ENCODE peak calls at places on chromosomes 16 and 17, in nine cellular contexts. O is fibroblast of pulmonary artery, G is lower lobe of right lung, N is H7, U is heart left ventricle, B is SK-N-SH, J is mucosa of descending colon, Y is SJCRH30, R is ovary. X is an unnamed sample.

GRCh38 chr16:2244301-2244700 is 7.1 kb downstream of the ECI1 start:
- DNase-seq in O (no peak), G (no peak), N (peak; percentile 86), U (no peak), B (peak; percentile 66), J (no peak), Y (no peak), R (no peak), X (no peak)

GRCh38 chr17:77516902-77517301 is 376.1 kb downstream of the SEC14L1 start:
- DNase-seq in O (peak; percentile 54), G (no peak), N (peak; percentile 5), U (no peak), B (no peak), J (no peak), Y (peak; percentile 39), R (no peak), X (peak; percentile 52)

GRCh38 chr17:15512310-15512709 is 44.9 kb upstream of the CDRT4 start:
- DNase-seq in O (no peak), G (no peak), N (no peak), U (no peak), B (no peak), J (no peak), Y (no peak), R (no peak), X (no peak)

GRCh38 chr17:65885484-65885883 is 306.4 kb downstream of the CEP112 start:
- DNase-seq in O (no peak), G (no peak), N (no peak), U (no peak), B (no peak), J (no peak), Y (no peak), R (no peak), X (peak; percentile 78)

GRCh38 chr17:63988741-63989621 is 9.2 kb upstream of the PRR29 start:
- DNase-seq in O (no peak), G (peak; percentile 45), N (peak; percentile 83), U (no peak), B (no peak), J (no peak), Y (peak; percentile 75), R (no peak), X (no peak)

GRCh38 chr17:49278076-49278475 is 47.5 kb upstream of the PHOSPHO1 start:
- DNase-seq in O (no peak), G (no peak), N (peak; percentile 39), U (no peak), B (no peak), J (no peak), Y (no peak), R (no peak), X (no peak)

GRCh38 chr17:50719924-50720805 is 762 bp downstream of the LUC7L3 start:
- DNase-seq in O (no peak), G (no peak), N (no peak), U (no peak), B (no peak), J (no peak), Y (peak; percentile 9), R (no peak), X (no peak)

GRCh38 chr17:77942111-77942988 is 16.2 kb upstream of the TNRC6C start:
- DNase-seq in O (no peak), G (no peak), N (no peak), U (no peak), B (no peak), J (no peak), Y (peak; percentile 58), R (no peak), X (no peak)

GRCh38 chr16:88454315-88455057 is 1.4 kb downstream of the ZFPM1 start:
- DNase-seq in O (no peak), G (no peak), N (no peak), U (no peak), B (peak; percentile 72), J (peak; percentile 47), Y (no peak), R (peak; percentile 54), X (peak; percentile 5)

GRCh38 chr17:9240659-9241370 is 219.5 kb downstream of the NTN1 start:
- DNase-seq in O (peak; percentile 65), G (no peak), N (peak; percentile 85), U (peak; percentile 89), B (no peak), J (peak; percentile 78), Y (peak; percentile 86), R (peak; percentile 77), X (no peak)

GRCh38 chr17:29590261-29590978 is 972 bp upstream of the GIT1 start:
- DNase-seq in O (peak; percentile 36), G (peak; percentile 45), N (peak; percentile 65), U (peak; percentile 24), B (no peak), J (peak; percentile 28), Y (peak; percentile 67), R (peak; percentile 60), X (peak; percentile 59)

GRCh38 chr17:29592850-29593545 is at the start of gene ANKRD13B:
- DNase-seq in O (no peak), G (peak; percentile 64), N (peak; percentile 85), U (peak; percentile 69), B (peak; percentile 83), J (peak; percentile 63), Y (peak; percentile 81), R (peak; percentile 74), X (no peak)

GRCh38 chr17:29593546-29594440 is 861 bp downstream of the ANKRD13B start:
- DNase-seq in O (no peak), G (peak; percentile 58), N (peak; percentile 90), U (peak; percentile 27), B (no peak), J (no peak), Y (peak; percentile 74), R (peak; percentile 53), X (no peak)

GRCh38 chr17:29590979-29591736 is 1.7 kb upstream of the GIT1 start:
- DNase-seq in O (peak; percentile 49), G (peak; percentile 62), N (peak; percentile 91), U (peak; percentile 53), B (peak; percentile 83), J (peak; percentile 41), Y (peak; percentile 80), R (no peak), X (peak; percentile 48)

DNA sequence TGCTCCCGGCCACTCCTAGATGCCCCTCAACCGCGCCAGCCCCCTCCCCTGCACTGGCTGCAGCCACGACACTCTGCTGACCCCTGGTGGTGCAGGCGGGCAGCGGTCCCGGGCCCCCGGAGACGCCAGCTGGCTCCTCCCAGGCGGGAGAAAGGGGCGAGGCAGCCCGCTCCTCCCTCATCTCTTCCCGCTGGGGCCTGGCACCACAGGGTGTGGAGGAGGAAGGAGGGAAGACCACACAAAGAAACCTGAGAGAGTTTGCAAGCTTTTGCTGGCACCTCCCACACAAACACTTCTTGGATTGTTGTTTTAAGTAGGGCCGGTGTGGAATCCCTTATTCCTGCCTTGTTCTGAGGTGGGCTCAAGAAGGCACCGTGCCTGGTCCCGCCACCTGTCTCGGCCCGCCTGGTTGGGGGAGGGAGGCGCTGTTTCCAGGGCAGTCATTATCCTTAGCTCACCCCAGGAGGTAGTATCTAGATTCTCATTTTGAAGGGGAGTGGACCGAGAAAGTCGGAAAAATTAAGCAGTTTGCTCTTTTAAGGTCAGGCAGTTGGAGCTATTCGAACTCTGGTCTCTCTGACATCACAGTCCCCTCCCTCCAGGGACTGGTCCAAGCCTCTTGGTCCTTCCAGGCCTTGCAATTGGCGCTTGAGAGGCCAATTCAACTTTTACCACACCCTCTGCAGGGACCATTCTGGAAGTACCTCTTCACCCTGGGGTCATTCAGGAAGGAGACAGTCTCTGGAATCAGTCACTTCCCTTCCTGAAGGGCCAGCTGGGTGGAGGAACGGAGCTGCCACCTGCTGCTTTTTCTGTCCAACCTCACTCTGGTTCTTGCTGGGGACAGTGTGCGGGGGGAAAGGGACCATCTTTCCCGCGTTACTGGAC is 951 bp upstream of the ANKRD13B start:
- DNase-seq in O (peak; percentile 73), G (peak; percentile 89), N (peak; percentile 99), U (peak; percentile 89), B (peak; percentile 96), J (peak; percentile 94), Y (peak; percentile 96), R (peak; percentile 94), X (peak; percentile 44)
- H3K4me3 ChIP-seq in O (peak overlapping the region; percentile 31), G (peak overlapping the region; percentile 63), N (peak overlapping the region; percentile 70), U (peak overlapping the region; percentile 62), B (peak overlapping the region; percentile 64), J (no peak overlapping the region), Y (peak overlapping the region; percentile 70), R (peak overlapping the region; percentile 28), X (no peak overlapping the region)

GRCh38 chr17:4433515-4434031 is at the start of gene SPNS3:
- DNase-seq in O (no peak), G (no peak), N (peak; percentile 22), U (no peak), B (no peak), J (no peak), Y (no peak), R (no peak), X (no peak)

GRCh38 chr17:4438162-4438944 is 4.6 kb downstream of the SPNS3 start:
- DNase-seq in O (no peak), G (no peak), N (no peak), U (no peak), B (no peak), J (no peak), Y (no peak), R (no peak), X (peak; percentile 39)

GRCh38 chr17:4436381-4436780 is 2.6 kb downstream of the SPNS3 start:
- DNase-seq in O (no peak), G (no peak), N (no peak), U (no peak), B (no peak), J (no peak), Y (no peak), R (no peak), X (no peak)

GRCh38 chr17:4440021-4440420 is 6.3 kb downstream of the SPNS3 start:
- DNase-seq in O (no peak), G (no peak), N (no peak), U (no peak), B (peak; percentile 24), J (no peak), Y (no peak), R (no peak), X (no peak)

GRCh38 chr17:4436846-4437245 is 3.1 kb downstream of the SPNS3 start:
- DNase-seq in O (no peak), G (no peak), N (no peak), U (no peak), B (no peak), J (no peak), Y (no peak), R (no peak), X (no peak)
- H3K4me3 ChIP-seq in O (no peak overlapping the region), G (no peak overlapping the region), N (no peak overlapping the region), U (no peak overlapping the region), B (no peak overlapping the region), J (no peak overlapping the region), Y (no peak overlapping the region), R (no peak overlapping the region), X (no peak overlapping the region)

DNA sequence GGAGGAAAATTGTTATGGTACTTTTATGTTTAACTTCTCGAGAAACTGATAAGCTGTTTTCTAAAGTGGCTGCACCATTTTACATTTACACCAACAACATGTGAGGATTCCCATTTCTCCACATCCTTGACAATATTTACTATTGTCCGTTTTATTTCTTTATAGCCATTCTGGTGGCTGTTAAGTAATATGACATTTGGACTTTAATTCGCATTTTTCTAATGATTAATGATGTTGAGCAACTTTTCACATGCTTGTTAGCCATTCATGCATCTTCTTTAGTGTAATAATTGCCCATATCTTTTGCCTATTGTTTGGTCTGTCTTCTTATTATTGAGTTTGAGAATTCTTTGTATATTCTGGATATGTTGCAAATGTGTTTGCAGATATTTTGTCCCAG is 114.2 kb downstream of the DNAH9 start:
- DNase-seq in O (no peak), G (no peak), N (no peak), U (no peak), B (no peak), J (no peak), Y (no peak), R (no peak), X (no peak)
- H3K4me3 ChIP-seq in O (no peak overlapping the region), G (no peak overlapping the region), N (no peak overlapping the region), U (no peak overlapping the region), B (no peak overlapping the region), J (no peak overlapping the region), Y (no peak overlapping the region), R (no peak overlapping the region), X (no peak overlapping the region)

GRCh38 chr16:50007744-50008143 is 17.3 kb upstream of the CNEP1R1 start:
- DNase-seq in O (no peak), G (no peak), N (no peak), U (no peak), B (no peak), J (no peak), Y (no peak), R (no peak), X (no peak)
- H3K4me3 ChIP-seq in O (no peak overlapping the region), G (no peak overlapping the region), N (no peak overlapping the region), U (no peak overlapping the region), B (no peak overlapping the region), J (no peak overlapping the region), Y (no peak overlapping the region), R (no peak overlapping the region), X (no peak overlapping the region)

X was measured in bronchial epithelial cell.